ENCODE peak calls at places on chromosomes 5 and 9, in five cellular contexts. W is Peyer's patch, U is ovary, N is esophagus squamous epithelium, R is adrenal gland. A is an unnamed sample.

GRCh38 chr5:31888513-31888912 is 249.6 kb downstream of the PDZD2 start:
- DNase-seq in W (no peak), U (no peak), N (no peak), R (no peak), A (no peak)

GRCh38 chr5:21680196-21680595 is 1172.9 kb downstream of the CDH12 start:
- DNase-seq in W (no peak), U (no peak), N (no peak), R (peak; percentile 84), A (no peak)

GRCh38 chr5:37615184-37615583 is 224.7 kb downstream of the GDNF start:
- DNase-seq in W (no peak), U (no peak), N (no peak), R (no peak), A (no peak)

GRCh38 chr5:39192449-39193160 is 26.8 kb downstream of the FYB1 start:
- DNase-seq in W (no peak), U (no peak), N (no peak), R (no peak), A (no peak)

GRCh38 chr5:150118561-150119229 is 32.3 kb upstream of the CSF1R start:
- DNase-seq in W (no peak), U (no peak), N (no peak), R (peak; percentile 1), A (peak; percentile 6)

GRCh38 chr5:159444441-159445082 is 114.3 kb upstream of the IL12B start:
- DNase-seq in W (no peak), U (no peak), N (no peak), R (no peak), A (peak; percentile 32)

GRCh38 chr5:134560698-134561097 is 35.2 kb downstream of the JADE2 start:
- DNase-seq in W (no peak), U (no peak), N (no peak), R (no peak), A (no peak)

GRCh38 chr9:72636621-72637020 is 115.2 kb downstream of the TMC1 start:
- DNase-seq in W (no peak), U (no peak), N (no peak), R (no peak), A (no peak)

GRCh38 chr5:36055984-36056383 is 10.7 kb downstream of the UGT3A2 start:
- DNase-seq in W (no peak), U (no peak), N (no peak), R (no peak), A (no peak)

GRCh38 chr5:37816331-37816730 is 23.5 kb downstream of the GDNF start:
- DNase-seq in W (no peak), U (no peak), N (no peak), R (no peak), A (no peak)

GRCh38 chr5:1445895-1446601 is 808 bp upstream of the SLC6A3 start:
- DNase-seq in W (no peak), U (no peak), N (no peak), R (no peak), A (no peak)

GRCh38 chr9:90665072-90665471 is 22.4 kb upstream of the DIRAS2 start:
- DNase-seq in W (no peak), U (no peak), N (no peak), R (no peak), A (no peak)

GRCh38 chr5:34044950-34045525 is 2.0 kb upstream of the C1QTNF3 start:
- DNase-seq in W (no peak), U (no peak), N (no peak), R (no peak), A (no peak)

GRCh38 chr5:132313378-132313777 is 19.2 kb downstream of the SLC22A4 start:
- DNase-seq in W (no peak), U (no peak), N (no peak), R (no peak), A (no peak)

GRCh38 chr5:10934789-10935355 is 173.8 kb upstream of the DAP start:
- DNase-seq in W (no peak), U (no peak), N (no peak), R (no peak), A (no peak)

GRCh38 chr5:103034662-103035392 is 85.1 kb downstream of the GIN1 start:
- DNase-seq in W (no peak), U (no peak), N (no peak), R (no peak), A (no peak)

GRCh38 chr9:137129089-137129455 is 9.9 kb upstream of the GRIN1 start:
- DNase-seq in W (peak; percentile 47), U (no peak), N (no peak), R (no peak), A (no peak)

GRCh38 chr5:103800728-103801127 is 238.1 kb upstream of the NUDT12 start:
- DNase-seq in W (no peak), U (no peak), N (no peak), R (peak; percentile 31), A (no peak)

DNA sequence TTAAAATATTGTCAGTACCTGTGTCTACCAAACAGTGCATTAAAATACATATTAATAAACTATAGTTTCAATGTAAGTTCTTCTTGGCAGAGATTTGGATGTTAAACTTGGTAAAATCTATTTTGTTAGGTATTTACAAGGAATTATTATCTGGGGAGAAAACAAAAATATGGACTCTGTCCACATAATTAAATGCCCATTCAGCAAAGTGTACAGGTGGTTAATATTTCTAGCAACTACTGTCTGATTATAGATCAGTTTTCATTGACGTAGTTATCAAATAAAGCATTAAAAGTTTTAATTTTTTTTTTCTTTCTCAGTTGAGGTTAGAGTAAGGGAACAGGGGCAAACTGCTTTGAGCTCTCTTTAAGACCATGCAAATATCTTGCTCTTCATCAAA is 88.9 kb downstream of the NNT start:
- DNase-seq in W (no peak), U (no peak), N (no peak), R (no peak), A (no peak)
- H3K27me3 ChIP-seq in W (no peaks in the 10 kb centered on the region), U (no peaks in the 10 kb centered on the region), N (no peaks in the 10 kb centered on the region), R (no peaks in the 10 kb centered on the region), A (no peaks in the 10 kb centered on the region)

DNA sequence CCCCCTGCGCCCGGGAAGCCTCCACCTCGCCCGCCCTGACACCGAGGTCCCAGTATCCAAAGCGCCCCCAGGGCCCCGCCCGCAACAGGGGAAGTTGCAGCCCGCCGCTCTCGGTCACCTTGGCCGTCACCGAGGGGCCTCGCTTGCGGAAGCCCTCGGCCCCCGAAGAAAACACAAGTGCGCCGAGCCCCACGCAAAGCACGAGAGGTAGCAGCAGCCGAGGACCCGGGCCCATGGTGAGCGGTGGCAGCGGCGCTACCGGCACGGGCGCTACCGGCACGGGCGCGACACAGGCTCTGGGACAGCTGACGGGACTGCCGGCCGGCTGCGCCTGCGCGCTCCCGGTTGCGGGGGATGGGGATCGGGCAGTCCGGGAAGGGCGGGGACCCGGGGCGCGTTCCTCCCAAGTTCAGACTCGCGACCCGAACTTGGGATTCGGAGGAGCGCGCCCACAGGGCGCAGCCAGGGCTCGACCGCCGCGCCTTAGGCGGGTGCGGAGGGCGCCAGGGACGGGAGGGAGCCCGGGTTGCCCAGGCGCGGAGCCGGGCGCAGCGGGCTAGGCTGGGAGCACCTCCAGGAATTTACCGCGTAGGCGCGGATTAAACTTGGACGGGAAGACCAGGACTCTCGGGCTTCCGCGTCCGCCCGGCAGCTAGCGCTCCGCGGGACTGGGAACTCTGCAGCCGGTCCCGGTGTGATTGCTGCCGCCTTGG is at the start of gene PPIC:
- DNase-seq in W (peak; percentile 18), U (peak; percentile 80), N (no peak), R (peak; percentile 93), A (peak; percentile 43)
- TF ChIP-seq POLR2A in W (peak; percentile 78), U (peak; percentile 32), N (no peak), R (peak; percentile 46), A (no peak)

GRCh38 chr5:140037012-140037411 is 6.1 kb downstream of the NRG2 start:
- DNase-seq in W (no peak), U (no peak), N (no peak), R (no peak), A (no peak)

GRCh38 chr5:140039561-140039960 is 3.5 kb downstream of the NRG2 start:
- DNase-seq in W (no peak), U (no peak), N (no peak), R (peak; percentile 52), A (no peak)

GRCh38 chr5:140038373-140038957 is 4.6 kb downstream of the NRG2 start:
- DNase-seq in W (no peak), U (no peak), N (no peak), R (no peak), A (no peak)

GRCh38 chr5:140040358-140040757 is 2.7 kb downstream of the NRG2 start:
- DNase-seq in W (no peak), U (no peak), N (no peak), R (no peak), A (no peak)

GRCh38 chr5:140035881-140036280 is 7.2 kb downstream of the NRG2 start:
- DNase-seq in W (no peak), U (no peak), N (no peak), R (no peak), A (no peak)
- H3K27me3 ChIP-seq in W (no peaks in the 10 kb centered on the region), U (no peaks in the 10 kb centered on the region), N (no peaks in the 10 kb centered on the region), R (no peaks in the 10 kb centered on the region), A (peaks cover 6% of the 10 kb centered on the region)

GRCh38 chr9:38439291-38439915 is 15.1 kb upstream of the IGFBPL1 start:
- DNase-seq in W (no peak), U (no peak), N (no peak), R (no peak), A (no peak)

GRCh38 chr9:38434833-38435232 is 10.6 kb upstream of the IGFBPL1 start:
- DNase-seq in W (no peak), U (no peak), N (no peak), R (no peak), A (no peak)

GRCh38 chr9:38435526-38435925 is 11.3 kb upstream of the IGFBPL1 start:
- DNase-seq in W (no peak), U (no peak), N (no peak), R (no peak), A (no peak)

GRCh38 chr9:38436708-38437107 is 12.5 kb upstream of the IGFBPL1 start:
- DNase-seq in W (no peak), U (no peak), N (no peak), R (no peak), A (no peak)

GRCh38 chr9:38437193-38437823 is 13.1 kb upstream of the IGFBPL1 start:
- DNase-seq in W (no peak), U (no peak), N (no peak), R (no peak), A (no peak)
- TF ChIP-seq POLR2A in W (no peak), U (no peak), N (no peak), R (no peak), A (no peak)

GRCh38 chr9:135045264-135046155 is 42.0 kb upstream of the OLFM1 start:
- DNase-seq in W (peak; percentile 4), U (no peak), N (no peak), R (no peak), A (no peak)
- H3K27me3 ChIP-seq in W (no peaks in the 10 kb centered on the region), U (no peaks in the 10 kb centered on the region), N (no peaks in the 10 kb centered on the region), R (peaks cover 4% of the 10 kb centered on the region), A (no peaks in the 10 kb centered on the region)

DNA sequence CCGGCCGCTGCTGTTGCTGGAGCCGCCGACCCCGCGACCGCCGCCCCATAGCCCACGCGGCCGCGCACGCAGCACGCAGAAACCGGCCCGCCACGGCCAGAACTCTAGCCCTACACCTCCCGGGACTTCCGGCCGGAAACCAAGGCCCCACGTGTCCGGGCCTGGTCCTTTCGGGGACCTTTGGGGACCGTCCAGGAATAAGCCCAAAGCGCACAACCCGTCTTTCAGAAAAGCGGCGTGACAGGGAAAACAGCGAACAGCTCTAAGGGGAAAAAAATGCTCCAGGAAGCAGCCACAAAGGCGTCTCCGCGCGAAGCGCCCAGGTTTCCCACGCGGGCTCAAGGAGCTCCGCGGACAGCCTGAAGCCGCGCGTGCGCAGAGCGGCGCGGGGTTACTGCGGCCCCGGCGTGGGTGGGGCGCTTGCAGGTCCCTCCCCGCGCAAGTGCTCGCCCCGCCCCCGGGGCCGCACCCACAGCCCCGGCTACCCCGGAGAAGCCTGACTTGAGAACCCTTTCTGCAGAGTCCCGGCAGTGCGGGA is at the start of the genes NSUN2 and SRD5A1:
- DNase-seq in W (peak; percentile 90), U (peak; percentile 89), N (peak; percentile 66), R (peak; percentile 90), A (peak; percentile 79)
- TF ChIP-seq POLR2A in W (peak; percentile 24), U (peak; percentile 39), N (no peak), R (peak; percentile 56), A (no peak)